ENCODE peak calls at places on chromosome 5, in six cellular contexts. K is Peyer's patch; V is ascending aorta; Z is CD8-positive, alpha-beta T cell; I is breast epithelium; X is transverse colon. W is an unnamed sample.

GRCh38 chr5:81006955-81007636 is 46.9 kb downstream of the RASGRF2 start:
- DNase-seq in K (no peak), X (no peak), V (no peak), Z (no peak), I (no peak), W (no peak)

GRCh38 chr5:67301285-67301904 is 104.8 kb upstream of the CD180 start:
- DNase-seq in Z (no peak), I (peak; percentile 57), V (peak; percentile 63), X (peak; percentile 55), K (no peak), W (no peak)

GRCh38 chr5:96844476-96844990 is 31.8 kb upstream of the ERAP2 start:
- DNase-seq in I (no peak), Z (no peak), X (no peak), K (no peak), V (no peak), W (no peak)

GRCh38 chr5:16178745-16179372 is 732 bp downstream of the MARCHF11 start:
- DNase-seq in K (peak; percentile 62), Z (peak; percentile 1), X (peak; percentile 44), I (peak; percentile 24), V (no peak), W (peak; percentile 85)

GRCh38 chr5:35860686-35861085 is 4.0 kb downstream of the IL7R start:
- DNase-seq in X (no peak), V (no peak), K (no peak), I (no peak), Z (no peak), W (no peak)

GRCh38 chr5:57316798-57317327 is 143.0 kb downstream of the GPBP1 start:
- DNase-seq in X (peak; percentile 11), I (no peak), Z (no peak), V (no peak), K (no peak), W (no peak)

GRCh38 chr5:33890633-33891032 is 1.2 kb downstream of the ADAMTS12 start:
- DNase-seq in V (no peak), K (no peak), X (no peak), Z (no peak), I (no peak), W (no peak)

GRCh38 chr5:152689275-152689711 is 284.2 kb upstream of the NMUR2 start:
- DNase-seq in K (no peak), V (no peak), I (no peak), X (no peak), Z (no peak), W (no peak)

GRCh38 chr5:100026601-100027000 is 508.6 kb upstream of the FAM174A start:
- DNase-seq in I (no peak), X (no peak), V (no peak), Z (no peak), K (no peak), W (no peak)

GRCh38 chr5:131379071-131379538 is 115.3 kb downstream of the CDC42SE2 start:
- DNase-seq in Z (no peak), I (no peak), V (no peak), K (no peak), X (no peak), W (no peak)

GRCh38 chr5:124745367-124746251 is 830 bp downstream of the ZNF608 start:
- DNase-seq in Z (no peak), I (peak; percentile 35), K (no peak), V (no peak), X (no peak), W (no peak)

GRCh38 chr5:113450366-113451328 is 15.9 kb upstream of the TSSK1B start:
- DNase-seq in I (no peak), V (no peak), Z (no peak), X (no peak), K (no peak), W (no peak)

GRCh38 chr5:132561601-132562000 is 4.8 kb downstream of the RAD50 start:
- DNase-seq in I (no peak), K (no peak), X (no peak), Z (no peak), V (no peak), W (no peak)

GRCh38 chr5:150163547-150164059 is 3.0 kb upstream of the CDX1 start:
- DNase-seq in V (no peak), I (no peak), X (peak; percentile 78), K (peak; percentile 85), Z (no peak), W (no peak)

GRCh38 chr5:80987078-80987766 is 27.1 kb downstream of the RASGRF2 start:
- DNase-seq in V (no peak), K (no peak), X (no peak), Z (no peak), I (no peak), W (no peak)

GRCh38 chr5:14727428-14727865 is 62.9 kb downstream of the OTULIN start:
- DNase-seq in I (peak; percentile 53), Z (peak; percentile 70), X (peak; percentile 79), K (peak; percentile 83), V (no peak), W (peak; percentile 87)

GRCh38 chr5:34511481-34511880 is 144.6 kb upstream of the RAI14 start:
- DNase-seq in K (no peak), Z (no peak), X (no peak), I (no peak), V (no peak), W (no peak)

GRCh38 chr5:169216864-169217263 is 84.1 kb downstream of the SLIT3 start:
- DNase-seq in I (no peak), K (no peak), X (no peak), V (no peak), Z (no peak), W (no peak)

GRCh38 chr5:38291355-38291754 is 33.0 kb downstream of the EGFLAM start:
- DNase-seq in V (no peak), I (no peak), K (no peak), X (no peak), Z (no peak), W (no peak)

GRCh38 chr5:72378636-72379289 is 58.6 kb downstream of the PTCD2 start:
- DNase-seq in K (no peak), Z (no peak), V (no peak), I (peak; percentile 51), X (no peak), W (no peak)

GRCh38 chr5:56357426-56357825 is 124.3 kb upstream of the ANKRD55 start:
- DNase-seq in K (no peak), Z (no peak), V (no peak), I (no peak), X (no peak), W (no peak)

GRCh38 chr5:103433216-103433615 is 129.4 kb downstream of the NUDT12 start:
- DNase-seq in I (no peak), X (no peak), Z (no peak), K (no peak), V (no peak), W (no peak)

GRCh38 chr5:32753051-32753450 is 41.9 kb downstream of the NPR3 start:
- DNase-seq in Z (no peak), K (no peak), I (no peak), X (no peak), V (no peak), W (no peak)

GRCh38 chr5:135045488-135045887 is 11.5 kb upstream of the PITX1 start:
- DNase-seq in K (no peak), I (no peak), Z (no peak), V (no peak), X (no peak), W (no peak)

GRCh38 chr5:59607126-59607807 is 286.3 kb downstream of the PDE4D start:
- DNase-seq in V (no peak), K (no peak), X (no peak), Z (no peak), I (no peak), W (no peak)

GRCh38 chr5:121681200-121681855 is 170.4 kb upstream of the FTMT start:
- DNase-seq in X (no peak), Z (no peak), V (no peak), I (no peak), K (no peak), W (no peak)

GRCh38 chr5:119529811-119530210 is 77.5 kb downstream of the HSD17B4 start:
- DNase-seq in X (no peak), Z (no peak), K (no peak), I (no peak), V (no peak), W (no peak)

GRCh38 chr5:107564896-107565295 is 105.8 kb downstream of the EFNA5 start:
- DNase-seq in I (no peak), K (no peak), X (no peak), Z (no peak), V (no peak), W (no peak)

GRCh38 chr5:179215576-179215975 is 129.7 kb downstream of the ADAMTS2 start:
- DNase-seq in Z (no peak), K (no peak), V (no peak), X (no peak), I (no peak), W (no peak)

GRCh38 chr5:134458234-134458633 is 46.6 kb upstream of the CDKN2AIPNL start:
- DNase-seq in Z (no peak), X (no peak), K (no peak), V (no peak), I (peak; percentile 89), W (no peak)

DNA sequence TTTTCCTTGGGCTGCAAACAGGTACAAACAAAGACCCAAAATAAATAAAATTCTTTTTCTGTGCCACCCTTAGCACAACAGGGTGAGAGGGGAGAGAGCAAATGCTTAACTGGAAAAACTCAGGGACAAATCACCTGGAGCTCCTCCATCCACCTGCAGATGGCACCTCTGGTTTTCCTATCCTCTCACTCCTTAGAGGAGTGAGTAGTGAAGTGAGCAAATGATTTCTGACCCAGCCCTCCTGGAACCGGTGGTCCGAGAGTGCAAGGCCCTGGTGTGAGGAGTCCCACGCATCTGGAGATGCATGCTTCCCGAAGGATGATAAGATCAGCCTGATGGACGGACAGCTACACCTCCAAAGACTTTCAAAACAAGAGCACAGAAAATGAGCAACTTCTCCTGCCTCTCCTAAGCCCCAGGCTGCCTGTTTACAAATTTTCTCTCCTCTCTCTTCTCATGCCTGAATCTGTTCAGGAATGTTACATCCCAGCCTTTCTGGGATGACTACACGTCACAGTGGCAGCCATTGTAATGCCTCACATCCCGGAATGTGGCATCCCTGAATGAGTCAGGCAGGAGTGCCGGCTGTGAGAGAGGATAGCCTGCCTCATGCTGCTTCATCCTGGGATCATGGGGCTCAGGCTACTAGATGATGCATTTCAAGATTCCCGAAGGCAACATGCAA is 86.4 kb downstream of the ADRB2 start:
- DNase-seq in V (no peak), K (no peak), I (peak; percentile 88), Z (no peak), X (no peak), W (no peak)
- H3K4me1 ChIP-seq in V (peaks cover 15% of the 10 kb centered on the region), K (no peaks in the 10 kb centered on the region), I (no peaks in the 10 kb centered on the region), Z (no peaks in the 10 kb centered on the region), X (peaks cover 13% of the 10 kb centered on the region), W (peaks cover 61% of the 10 kb centered on the region)

GRCh38 chr5:43129161-43129560 is 8.4 kb downstream of the ZNF131 start:
- DNase-seq in V (no peak), K (no peak), Z (no peak), I (no peak), X (no peak), W (no peak)
- H3K36me3 ChIP-seq in V (peaks cover 68% of the 10 kb centered on the region), K (no peaks in the 10 kb centered on the region), Z (peaks cover 7% of the 10 kb centered on the region), I (peaks cover 4% of the 10 kb centered on the region), X (peaks cover 31% of the 10 kb centered on the region), W (peaks cover 80% of the 10 kb centered on the region)

GRCh38 chr5:95723632-95724369 is 7.3 kb upstream of the RHOBTB3 start:
- DNase-seq in K (no peak), V (no peak), Z (no peak), I (no peak), X (no peak), W (no peak)
- H3K4me3 ChIP-seq in K (no peak overlapping the region), V (no peak overlapping the region), Z (no peak overlapping the region), I (no peak overlapping the region), X (no peak overlapping the region), W (no peak overlapping the region)

GRCh38 chr5:130471-131175 is 38.7 kb downstream of the PLEKHG4B start:
- DNase-seq in V (no peak), K (no peak), X (no peak), Z (no peak), I (no peak), W (no peak)
- H3K4me1 ChIP-seq in V (no peaks in the 10 kb centered on the region), K (no peaks in the 10 kb centered on the region), X (no peaks in the 10 kb centered on the region), Z (no peaks in the 10 kb centered on the region), I (no peaks in the 10 kb centered on the region), W (no peaks in the 10 kb centered on the region)

GRCh38 chr5:139584137-139584536 is 23.0 kb downstream of the UBE2D2 start:
- DNase-seq in V (no peak), X (no peak), Z (no peak), I (no peak), K (no peak), W (no peak)
- H3K36me3 ChIP-seq in V (no peaks in the 10 kb centered on the region), X (no peaks in the 10 kb centered on the region), Z (peaks cover 3% of the 10 kb centered on the region), I (no peaks in the 10 kb centered on the region), K (no peaks in the 10 kb centered on the region), W (no peaks in the 10 kb centered on the region)